ENCODE peak calls at places on chromosomes 2 and 18, in eight cellular contexts. F is AG09309; W is lung; V is psoas muscle; X is CD4-positive, alpha-beta memory T cell; N is right cardiac atrium; L is fibroblast of mammary gland; T is colonic mucosa. K is an unnamed sample.
A peak's percentile ranks its signal among the peaks of the same experiment; 100 is the strongest.

GRCh38 chr2:19753314-19753713 is 148.5 kb downstream of the TTC32 start:
- DNase-seq in F (no peak), N (no peak), L (peak; percentile 66), T (no peak), X (no peak), W (no peak), V (no peak), K (no peak)

GRCh38 chr18:33034212-33034611 is 261.4 kb upstream of the KLHL14 start:
- DNase-seq in L (no peak), V (no peak), W (no peak), X (no peak), N (no peak), T (no peak), F (no peak), K (no peak)

GRCh38 chr18:23258566-23259265 is 123.4 kb downstream of the CABLES1 start:
- DNase-seq in L (no peak), N (no peak), V (no peak), X (no peak), T (no peak), W (no peak), F (no peak), K (no peak)

GRCh38 chr2:166563894-166564293 is 69.8 kb upstream of the SCN7A start:
- DNase-seq in X (no peak), F (no peak), W (no peak), T (no peak), N (no peak), V (no peak), L (peak; percentile 19), K (no peak)

GRCh38 chr2:10361220-10361588 is 58.5 kb downstream of the HPCAL1 start:
- DNase-seq in F (no peak), N (no peak), L (peak; percentile 31), V (no peak), X (no peak), W (no peak), T (no peak), K (no peak)

GRCh38 chr18:76216096-76216495 is 278.9 kb downstream of the ZNF516 start:
- DNase-seq in W (no peak), L (no peak), V (no peak), T (no peak), N (no peak), F (no peak), X (no peak), K (no peak)

GRCh38 chr18:77392323-77392722 is 142.7 kb downstream of the GALR1 start:
- DNase-seq in F (no peak), X (no peak), W (no peak), N (no peak), T (no peak), V (no peak), L (peak; percentile 43), K (no peak)

GRCh38 chr2:5673861-5674240 is 18.3 kb upstream of the SOX11 start:
- DNase-seq in N (no peak), W (no peak), F (no peak), L (no peak), X (no peak), T (no peak), V (no peak), K (no peak)

GRCh38 chr2:100230754-100231153 is 88.4 kb upstream of the AFF3 start:
- DNase-seq in X (no peak), V (no peak), F (no peak), N (no peak), L (no peak), T (no peak), W (no peak), K (no peak)

GRCh38 chr2:107338059-107338458 is 452.1 kb upstream of the ST6GAL2 start:
- DNase-seq in T (no peak), F (no peak), N (peak; percentile 56), V (no peak), W (no peak), L (peak; percentile 43), X (no peak), K (no peak)

GRCh38 chr2:224937887-224938286 is 104.4 kb downstream of the DOCK10 start:
- DNase-seq in X (no peak), T (no peak), W (no peak), L (no peak), F (no peak), N (no peak), V (no peak), K (no peak)

GRCh38 chr2:23637011-23637778 is 252.2 kb downstream of the KLHL29 start:
- DNase-seq in L (peak; percentile 67), N (peak; percentile 77), F (peak; percentile 20), X (no peak), T (no peak), V (no peak), W (no peak), K (no peak)

GRCh38 chr2:168926621-168927386 is 25.7 kb downstream of the G6PC2 start:
- DNase-seq in T (no peak), X (no peak), N (no peak), F (no peak), V (no peak), W (no peak), L (no peak), K (no peak)

GRCh38 chr2:24833821-24834732 is 40.9 kb downstream of the CENPO start:
- DNase-seq in W (no peak), V (no peak), X (no peak), L (no peak), N (no peak), T (no peak), F (no peak), K (no peak)

GRCh38 chr2:134738150-134738865 is 19.5 kb upstream of the TMEM163 start:
- DNase-seq in F (no peak), N (no peak), L (no peak), X (no peak), V (no peak), T (no peak), W (no peak), K (no peak)

DNA sequence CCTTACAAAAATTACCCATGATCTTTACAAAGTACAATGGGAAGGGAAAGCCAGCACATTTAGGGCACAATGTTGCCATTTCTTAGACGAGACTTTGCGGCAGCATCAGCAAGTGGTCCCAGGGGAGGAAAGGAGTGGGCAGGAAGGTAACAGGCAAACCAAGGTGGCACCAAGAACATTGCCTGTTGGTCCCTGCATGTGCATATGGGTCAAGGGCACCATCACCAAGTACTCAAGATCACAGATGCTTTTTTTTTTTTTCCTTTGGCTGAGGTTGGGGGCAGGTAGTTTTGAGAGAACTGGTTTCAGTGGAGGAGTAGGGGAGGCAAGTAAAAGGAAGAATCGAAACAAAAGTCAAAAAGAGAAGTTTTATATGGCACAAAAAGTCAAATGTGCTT is 753 bp upstream of the CYTIP start:
- DNase-seq in W (no peak), N (no peak), V (no peak), T (no peak), L (no peak), F (no peak), X (peak; percentile 35), K (no peak)
- H3K4me3 ChIP-seq in W (no peak overlapping the region), N (no peak overlapping the region), V (no peak overlapping the region), T (peak overlapping the region; percentile 1), L (no peak overlapping the region), F (no peak overlapping the region), X (peak overlapping the region; percentile 81), K (no peak overlapping the region)

GRCh38 chr18:73742959-73743358 is 404.7 kb downstream of the FBXO15 start:
- DNase-seq in W (no peak), N (no peak), L (no peak), F (no peak), V (no peak), X (no peak), T (no peak), K (no peak)

GRCh38 chr18:73737990-73738389 is 409.6 kb downstream of the FBXO15 start:
- DNase-seq in T (no peak), L (no peak), W (no peak), V (no peak), N (no peak), X (no peak), F (no peak), K (no peak)

GRCh38 chr18:73741946-73742345 is 405.7 kb downstream of the FBXO15 start:
- DNase-seq in V (no peak), X (no peak), N (no peak), L (peak; percentile 64), W (no peak), F (no peak), T (no peak), K (no peak)

GRCh38 chr18:73735836-73736235 is 411.8 kb downstream of the FBXO15 start:
- DNase-seq in T (no peak), L (no peak), W (no peak), V (no peak), N (no peak), X (no peak), F (no peak), K (no peak)

DNA sequence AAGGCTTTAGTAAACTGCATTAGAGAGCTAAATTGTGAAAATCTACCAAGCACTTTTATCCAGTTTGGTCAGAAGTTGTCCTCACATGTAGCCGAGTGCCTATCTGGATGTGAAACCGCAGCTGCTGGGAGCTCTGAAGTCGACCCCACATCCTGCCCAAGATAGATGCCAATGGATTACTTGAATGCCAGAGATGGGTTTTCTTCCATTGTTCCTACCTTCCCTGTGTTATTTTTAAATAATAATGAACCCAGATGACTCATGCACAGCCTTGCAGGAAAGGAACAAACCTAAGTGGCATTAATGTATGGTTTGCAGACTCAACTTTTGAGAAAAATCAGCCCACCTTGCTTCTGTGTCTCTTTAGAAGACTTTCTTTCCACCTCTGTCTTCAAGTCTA is 408.5 kb downstream of the FBXO15 start:
- DNase-seq in V (no peak), T (no peak), L (no peak), N (no peak), W (no peak), F (no peak), X (no peak), K (no peak)
- H3K4me3 ChIP-seq in V (no peak overlapping the region), T (no peak overlapping the region), L (no peak overlapping the region), N (no peak overlapping the region), W (no peak overlapping the region), F (no peak overlapping the region), X (no peak overlapping the region), K (no peak overlapping the region)

GRCh38 chr2:233718552-233718951 is at the start of gene UGT1A4:
- DNase-seq in T (no peak), X (no peak), V (no peak), F (no peak), W (no peak), N (no peak), L (no peak), K (no peak)
- H3K4me3 ChIP-seq in T (no peak within 1 kb of the TSS), X (no peak within 1 kb of the TSS), V (no peak within 1 kb of the TSS), F (no peak within 1 kb of the TSS), W (no peak within 1 kb of the TSS), N (no peak within 1 kb of the TSS), L (no peak within 1 kb of the TSS), K (no peak within 1 kb of the TSS)

DNA sequence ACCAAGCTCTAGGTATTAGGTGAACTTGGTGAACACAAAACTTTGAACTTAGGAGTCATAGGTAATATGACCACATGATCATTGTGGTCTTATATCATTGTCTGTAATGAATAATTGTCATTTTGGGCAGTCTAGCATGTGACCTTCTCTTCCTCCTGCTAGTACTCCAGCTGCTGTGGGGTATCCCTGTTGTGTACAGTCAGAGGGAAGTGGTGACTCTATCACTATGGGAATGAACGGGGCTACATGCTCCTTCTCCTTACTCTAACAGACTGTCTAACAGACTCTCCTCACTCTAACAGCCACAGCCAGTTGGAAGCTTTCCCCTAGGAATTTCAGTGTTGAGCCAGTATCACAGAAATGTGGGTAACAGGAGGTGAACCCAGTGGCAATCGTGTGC is 68.2 kb upstream of the NEDD4L start:
- DNase-seq in N (no peak), W (no peak), V (no peak), L (no peak), X (no peak), T (no peak), F (no peak), K (no peak)
- H3K4me3 ChIP-seq in N (no peak overlapping the region), W (no peak overlapping the region), V (no peak overlapping the region), L (no peak overlapping the region), X (no peak overlapping the region), T (no peak overlapping the region), F (no peak overlapping the region), K (no peak overlapping the region)